ENCODE peak calls at places on chromosomes 16 and 17, in five cellular contexts. One of them, this sample, is unnamed.

GRCh38 chr16:88453621-88454314 is 688 bp downstream of the ZFPM1 start:
- DNase-seq in A549: no peak
- DNase-seq in endothelial cell of umbilical vein: peak; percentile 8
- DNase-seq in PC-3: no peak
- DNase-seq in uterus: no peak
- DNase-seq in this sample: no peak

GRCh38 chr17:83100220-83100852 is 20.9 kb downstream of the METRNL start:
- DNase-seq in A549: no peak
- DNase-seq in uterus: peak; percentile 32
- DNase-seq in endothelial cell of umbilical vein: no peak
- DNase-seq in PC-3: no peak
- DNase-seq in this sample: no peak

GRCh38 chr16:80700558-80700957 is 103.8 kb downstream of the CDYL2 start:
- DNase-seq in PC-3: no peak
- DNase-seq in endothelial cell of umbilical vein: no peak
- DNase-seq in uterus: no peak
- DNase-seq in A549: no peak
- DNase-seq in this sample: no peak

GRCh38 chr16:89113661-89114060 is 20.0 kb downstream of the ACSF3 start:
- DNase-seq in A549: no peak
- DNase-seq in endothelial cell of umbilical vein: no peak
- DNase-seq in PC-3: no peak
- DNase-seq in uterus: no peak
- DNase-seq in this sample: peak; percentile 39

GRCh38 chr17:41308251-41308917 is 725 bp downstream of the KRTAP16-1 start:
- DNase-seq in PC-3: no peak
- DNase-seq in A549: no peak
- DNase-seq in endothelial cell of umbilical vein: no peak
- DNase-seq in uterus: no peak
- DNase-seq in this sample: no peak

GRCh38 chr16:35365675-35366074 is 1906.3 kb downstream of the TP53TG3F start:
- DNase-seq in endothelial cell of umbilical vein: no peak
- DNase-seq in A549: no peak
- DNase-seq in uterus: no peak
- DNase-seq in PC-3: no peak
- DNase-seq in this sample: no peak

GRCh38 chr16:13269905-13270528 is 368.6 kb downstream of the SHISA9 start:
- DNase-seq in endothelial cell of umbilical vein: no peak
- DNase-seq in uterus: no peak
- DNase-seq in PC-3: no peak
- DNase-seq in A549: no peak
- DNase-seq in this sample: no peak

GRCh38 chr16:70723740-70724145 is 37.9 kb upstream of the MTSS2 start:
- DNase-seq in PC-3: no peak
- DNase-seq in uterus: no peak
- DNase-seq in A549: no peak
- DNase-seq in endothelial cell of umbilical vein: no peak
- DNase-seq in this sample: no peak

GRCh38 chr16:48353565-48354163 is 31.5 kb downstream of the SIAH1 start:
- DNase-seq in A549: peak; percentile 78
- DNase-seq in endothelial cell of umbilical vein: peak; percentile 75
- DNase-seq in uterus: peak; percentile 50
- DNase-seq in PC-3: peak; percentile 69
- DNase-seq in this sample: peak; percentile 64

GRCh38 chr16:89193576-89194293 is 6.6 kb downstream of the SLC22A31 start:
- DNase-seq in uterus: no peak
- DNase-seq in endothelial cell of umbilical vein: no peak
- DNase-seq in A549: no peak
- DNase-seq in PC-3: no peak
- DNase-seq in this sample: peak; percentile 56

GRCh38 chr16:598823-599739 is 9.2 kb downstream of the RAB40C start:
- DNase-seq in PC-3: no peak
- DNase-seq in uterus: no peak
- DNase-seq in endothelial cell of umbilical vein: no peak
- DNase-seq in A549: no peak
- DNase-seq in this sample: no peak

GRCh38 chr17:6420173-6420641 is 14.7 kb downstream of the AIPL1 start:
- DNase-seq in uterus: no peak
- DNase-seq in PC-3: peak; percentile 43
- DNase-seq in A549: peak; percentile 44
- DNase-seq in endothelial cell of umbilical vein: no peak
- DNase-seq in this sample: no peak

GRCh38 chr17:67025216-67025792 is 19.1 kb upstream of the CACNG1 start:
- DNase-seq in A549: no peak
- DNase-seq in uterus: no peak
- DNase-seq in PC-3: no peak
- DNase-seq in endothelial cell of umbilical vein: no peak
- DNase-seq in this sample: peak; percentile 64

GRCh38 chr17:78302478-78302877 is 57.4 kb downstream of the SOCS3 start:
- DNase-seq in A549: no peak
- DNase-seq in endothelial cell of umbilical vein: no peak
- DNase-seq in uterus: no peak
- DNase-seq in PC-3: no peak
- DNase-seq in this sample: no peak

GRCh38 chr16:891353-891740 is 79.4 kb downstream of the LMF1 start:
- DNase-seq in uterus: no peak
- DNase-seq in PC-3: no peak
- DNase-seq in endothelial cell of umbilical vein: no peak
- DNase-seq in A549: no peak
- DNase-seq in this sample: no peak

GRCh38 chr16:1940273-1941161 is 2.5 kb downstream of the MSRB1 start:
- DNase-seq in uterus: no peak
- DNase-seq in PC-3: no peak
- DNase-seq in endothelial cell of umbilical vein: no peak
- DNase-seq in A549: no peak
- DNase-seq in this sample: no peak

GRCh38 chr16:4972938-4973587 is 14.9 kb downstream of the SEC14L5 start:
- DNase-seq in endothelial cell of umbilical vein: no peak
- DNase-seq in PC-3: no peak
- DNase-seq in uterus: no peak
- DNase-seq in A549: no peak
- DNase-seq in this sample: no peak
- TF ChIP-seq CTCF in endothelial cell of umbilical vein: no peak
- TF ChIP-seq CTCF in PC-3: no peak
- TF ChIP-seq CTCF in uterus: no peak
- TF ChIP-seq CTCF in A549: no peak
- TF ChIP-seq CTCF in this sample: no peak

GRCh38 chr16:86667035-86667434 is 88.7 kb downstream of the FOXL1 start:
- DNase-seq in endothelial cell of umbilical vein: no peak
- DNase-seq in uterus: no peak
- DNase-seq in PC-3: no peak
- DNase-seq in A549: no peak
- DNase-seq in this sample: no peak
- H3K4me1 ChIP-seq in endothelial cell of umbilical vein: peaks cover 51% of the 10 kb centered on the region
- H3K4me1 ChIP-seq in uterus: peaks cover 3% of the 10 kb centered on the region
- H3K4me1 ChIP-seq in PC-3: peaks cover 32% of the 10 kb centered on the region
- H3K4me1 ChIP-seq in A549: peaks cover 29% of the 10 kb centered on the region
- H3K4me1 ChIP-seq in this sample: no peaks in the 10 kb centered on the region

DNA sequence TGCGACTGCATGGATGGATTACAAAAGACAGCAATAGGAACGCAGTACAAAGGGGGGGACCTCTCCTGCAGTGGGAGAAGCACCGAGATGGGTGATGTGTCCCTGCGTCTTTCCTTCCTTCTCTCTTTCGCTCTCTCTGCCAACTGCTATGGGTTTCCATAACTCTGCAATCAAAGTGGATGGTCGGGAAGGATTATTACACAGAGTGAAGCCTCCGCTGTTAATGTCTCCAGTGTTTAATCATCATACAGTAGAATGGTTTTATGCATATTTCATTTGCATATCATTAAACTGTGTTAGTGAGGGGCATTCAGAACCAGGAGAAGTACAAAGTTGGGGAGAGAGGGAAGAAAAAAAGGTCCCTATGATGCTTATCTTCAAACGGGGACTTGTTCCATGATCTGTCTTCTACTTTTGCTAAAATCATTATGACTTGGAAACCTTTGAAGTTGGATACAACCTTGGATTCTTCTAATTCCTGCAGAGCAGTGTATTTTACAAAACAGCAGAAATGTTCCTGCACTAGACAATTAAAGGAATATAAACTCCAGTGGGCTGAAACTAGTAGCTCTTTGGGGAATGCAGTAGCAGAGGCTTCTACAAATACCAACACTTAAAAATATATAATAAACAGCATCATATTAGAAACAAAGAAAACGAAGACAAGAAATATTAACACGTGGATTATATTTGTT is 256.0 kb upstream of the PMFBP1 start:
- DNase-seq in PC-3: no peak
- DNase-seq in uterus: no peak
- DNase-seq in A549: no peak
- DNase-seq in endothelial cell of umbilical vein: no peak
- DNase-seq in this sample: no peak
- TF ChIP-seq CTCF in PC-3: no peak
- TF ChIP-seq CTCF in uterus: no peak
- TF ChIP-seq CTCF in A549: no peak
- TF ChIP-seq CTCF in endothelial cell of umbilical vein: no peak
- TF ChIP-seq CTCF in this sample: no peak

GRCh38 chr16:67444259-67445125 is 13.6 kb downstream of the HSD11B2 start:
- DNase-seq in A549: no peak
- DNase-seq in endothelial cell of umbilical vein: no peak
- DNase-seq in PC-3: no peak
- DNase-seq in uterus: no peak
- DNase-seq in this sample: no peak
- H3K4me1 ChIP-seq in A549: peaks cover 13% of the 10 kb centered on the region
- H3K4me1 ChIP-seq in endothelial cell of umbilical vein: no peaks in the 10 kb centered on the region
- H3K4me1 ChIP-seq in PC-3: no peaks in the 10 kb centered on the region
- H3K4me1 ChIP-seq in uterus: peaks cover 63% of the 10 kb centered on the region
- H3K4me1 ChIP-seq in this sample: peaks cover 80% of the 10 kb centered on the region

GRCh38 chr16:86181526-86181925 is 282.6 kb downstream of the IRF8 start:
- DNase-seq in uterus: no peak
- DNase-seq in A549: peak; percentile 5
- DNase-seq in endothelial cell of umbilical vein: no peak
- DNase-seq in PC-3: no peak
- DNase-seq in this sample: no peak
- TF ChIP-seq CTCF in uterus: no peak
- TF ChIP-seq CTCF in A549: no peak
- TF ChIP-seq CTCF in endothelial cell of umbilical vein: no peak
- TF ChIP-seq CTCF in PC-3: no peak
- TF ChIP-seq CTCF in this sample: no peak

DNA sequence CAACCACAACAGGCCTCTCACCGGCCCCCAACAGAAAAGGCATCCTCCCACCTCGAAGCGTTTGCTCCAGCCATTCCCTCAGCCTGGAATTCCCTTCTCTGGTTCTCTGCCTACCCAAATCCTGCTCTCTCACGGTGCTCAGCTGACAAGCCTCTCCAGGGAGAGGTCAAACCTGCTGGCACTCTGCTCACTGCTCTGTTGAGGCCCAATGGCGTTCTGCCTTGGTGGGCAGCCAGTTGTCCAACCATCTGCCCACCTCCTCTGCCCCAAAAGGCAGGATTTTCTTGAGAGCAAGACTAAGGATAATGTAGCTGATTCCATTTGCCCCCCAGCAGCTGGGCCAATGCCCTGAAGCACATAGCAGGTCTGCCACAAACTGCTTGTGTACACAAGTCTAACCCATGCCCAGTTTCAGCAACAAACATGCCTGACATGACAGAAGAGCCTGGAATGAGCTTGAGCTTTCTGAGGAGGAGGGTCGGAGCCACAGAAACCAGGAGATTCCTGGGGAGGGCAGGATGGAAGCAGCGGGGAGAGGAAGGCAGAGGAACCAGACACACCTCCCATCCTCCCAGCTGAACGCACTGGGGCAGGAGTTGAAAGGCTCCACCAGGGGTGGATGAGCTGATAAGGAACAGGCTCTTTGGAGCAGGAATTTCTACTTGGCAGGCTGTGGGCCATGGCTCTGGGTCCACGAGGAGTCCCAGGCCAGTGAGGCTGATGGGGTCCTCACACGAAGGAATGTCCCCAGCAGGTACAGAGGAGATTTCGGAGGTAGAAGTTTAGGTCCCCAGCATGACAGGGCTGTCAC is 23.9 kb downstream of the ARHGAP27 start:
- DNase-seq in endothelial cell of umbilical vein: no peak
- DNase-seq in A549: no peak
- DNase-seq in PC-3: no peak
- DNase-seq in uterus: no peak
- DNase-seq in this sample: no peak
- H3K4me1 ChIP-seq in endothelial cell of umbilical vein: peaks cover 12% of the 10 kb centered on the region
- H3K4me1 ChIP-seq in A549: peaks cover 49% of the 10 kb centered on the region
- H3K4me1 ChIP-seq in PC-3: no peaks in the 10 kb centered on the region
- H3K4me1 ChIP-seq in uterus: no peaks in the 10 kb centered on the region
- H3K4me1 ChIP-seq in this sample: peaks cover 81% of the 10 kb centered on the region

DNA sequence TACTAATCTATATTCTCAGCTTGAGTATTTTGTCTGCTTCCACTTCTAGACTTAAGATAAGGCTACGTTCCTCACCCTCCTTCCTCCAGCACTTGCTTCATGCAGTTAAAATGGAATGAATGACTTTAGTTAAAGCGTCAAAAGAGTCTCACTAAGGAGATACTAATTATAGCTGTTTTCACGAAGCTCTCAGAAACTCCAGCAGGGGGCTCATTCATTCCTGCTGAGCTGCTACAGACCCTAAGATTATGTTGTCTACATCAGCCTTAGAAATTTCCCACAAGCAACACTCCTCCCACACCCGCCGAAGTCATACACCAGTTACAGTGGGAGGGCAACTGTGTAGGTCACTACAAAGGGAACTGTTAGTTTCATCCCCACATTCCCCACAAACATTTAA is 57.0 kb upstream of the KIFC3 start:
- DNase-seq in uterus: no peak
- DNase-seq in A549: peak; percentile 82
- DNase-seq in endothelial cell of umbilical vein: peak; percentile 31
- DNase-seq in PC-3: peak; percentile 41
- DNase-seq in this sample: no peak
- TF ChIP-seq CTCF in uterus: no peak
- TF ChIP-seq CTCF in A549: peak; percentile 55
- TF ChIP-seq CTCF in endothelial cell of umbilical vein: peak; percentile 48
- TF ChIP-seq CTCF in PC-3: peak; percentile 47
- TF ChIP-seq CTCF in this sample: no peak

GRCh38 chr16:11073407-11073806 is 129.0 kb downstream of the CLEC16A start:
- DNase-seq in endothelial cell of umbilical vein: no peak
- DNase-seq in A549: no peak
- DNase-seq in PC-3: no peak
- DNase-seq in uterus: peak; percentile 36
- DNase-seq in this sample: no peak
- H3K4me1 ChIP-seq in endothelial cell of umbilical vein: peaks cover 3% of the 10 kb centered on the region
- H3K4me1 ChIP-seq in A549: no peaks in the 10 kb centered on the region
- H3K4me1 ChIP-seq in PC-3: peaks cover 8% of the 10 kb centered on the region
- H3K4me1 ChIP-seq in uterus: peaks cover 7% of the 10 kb centered on the region
- H3K4me1 ChIP-seq in this sample: peaks cover 5% of the 10 kb centered on the region

GRCh38 chr17:64148699-64149098 is 18.8 kb upstream of the ERN1 start:
- DNase-seq in endothelial cell of umbilical vein: no peak
- DNase-seq in uterus: no peak
- DNase-seq in A549: peak; percentile 44
- DNase-seq in PC-3: peak; percentile 41
- DNase-seq in this sample: no peak
- TF ChIP-seq CTCF in endothelial cell of umbilical vein: no peak
- TF ChIP-seq CTCF in uterus: no peak
- TF ChIP-seq CTCF in A549: no peak
- TF ChIP-seq CTCF in PC-3: peak; percentile 52
- TF ChIP-seq CTCF in this sample: no peak